ENCODE peak calls at places on chromosomes 11 and 22, in ten cellular contexts. One of them, this sample, is unnamed. For H3K36me3, the result is how much of the 10 kb centered on the place peaks cover.

GRCh38 chr11:67649634-67650540 is 643 bp downstream of the ACY3 start:
- DNase-seq in thoracic aorta: no peak
- DNase-seq in body of pancreas: peak
- DNase-seq in adrenal gland: no peak
- DNase-seq in heart right ventricle: no peak
- DNase-seq in adipocyte: no peak
- DNase-seq in psoas muscle: no peak
- DNase-seq in neural progenitor cell: no peak
- DNase-seq in IMR-90: no peak
- DNase-seq in heart left ventricle: no peak
- DNase-seq in this sample: no peak

GRCh38 chr11:65609236-65609635 is 4.8 kb downstream of the MAP3K11 start:
- DNase-seq in IMR-90: no peak
- DNase-seq in neural progenitor cell: no peak
- DNase-seq in thoracic aorta: no peak
- DNase-seq in body of pancreas: no peak
- DNase-seq in heart left ventricle: no peak
- DNase-seq in adrenal gland: no peak
- DNase-seq in psoas muscle: no peak
- DNase-seq in adipocyte: no peak
- DNase-seq in heart right ventricle: no peak
- DNase-seq in this sample: no peak

GRCh38 chr11:12539570-12539969 is 134.7 kb upstream of the TEAD1 start:
- DNase-seq in psoas muscle: no peak
- DNase-seq in heart left ventricle: no peak
- DNase-seq in body of pancreas: no peak
- DNase-seq in neural progenitor cell: no peak
- DNase-seq in adrenal gland: no peak
- DNase-seq in adipocyte: peak
- DNase-seq in IMR-90: peak
- DNase-seq in heart right ventricle: no peak
- DNase-seq in thoracic aorta: no peak
- DNase-seq in this sample: peak

GRCh38 chr11:76700177-76701100 is 29.9 kb upstream of the LRRC32 start:
- DNase-seq in body of pancreas: peak
- DNase-seq in adipocyte: peak
- DNase-seq in adrenal gland: peak
- DNase-seq in IMR-90: peak
- DNase-seq in neural progenitor cell: no peak
- DNase-seq in heart right ventricle: no peak
- DNase-seq in thoracic aorta: no peak
- DNase-seq in psoas muscle: peak
- DNase-seq in heart left ventricle: no peak
- DNase-seq in this sample: peak

GRCh38 chr11:124865181-124865901 is at the start of gene ROBO3:
- DNase-seq in body of pancreas: no peak
- DNase-seq in IMR-90: no peak
- DNase-seq in psoas muscle: no peak
- DNase-seq in adipocyte: no peak
- DNase-seq in heart left ventricle: peak
- DNase-seq in heart right ventricle: no peak
- DNase-seq in thoracic aorta: no peak
- DNase-seq in adrenal gland: no peak
- DNase-seq in neural progenitor cell: peak
- DNase-seq in this sample: no peak

GRCh38 chr11:19359425-19360000 is 118.8 kb upstream of the E2F8 start:
- DNase-seq in adipocyte: peak
- DNase-seq in psoas muscle: no peak
- DNase-seq in thoracic aorta: no peak
- DNase-seq in heart right ventricle: no peak
- DNase-seq in neural progenitor cell: no peak
- DNase-seq in adrenal gland: no peak
- DNase-seq in body of pancreas: no peak
- DNase-seq in IMR-90: peak
- DNase-seq in heart left ventricle: no peak
- DNase-seq in this sample: no peak

GRCh38 chr11:100581318-100581717 is 105.8 kb upstream of the ARHGAP42 start:
- DNase-seq in neural progenitor cell: no peak
- DNase-seq in adipocyte: no peak
- DNase-seq in IMR-90: no peak
- DNase-seq in adrenal gland: no peak
- DNase-seq in heart left ventricle: no peak
- DNase-seq in psoas muscle: peak
- DNase-seq in thoracic aorta: no peak
- DNase-seq in body of pancreas: no peak
- DNase-seq in heart right ventricle: no peak
- DNase-seq in this sample: no peak

GRCh38 chr11:111977141-111978027 is 40.2 kb downstream of the DIXDC1 start:
- DNase-seq in neural progenitor cell: peak
- DNase-seq in heart left ventricle: peak
- DNase-seq in body of pancreas: peak
- DNase-seq in IMR-90: no peak
- DNase-seq in adrenal gland: peak
- DNase-seq in adipocyte: peak
- DNase-seq in heart right ventricle: peak
- DNase-seq in thoracic aorta: peak
- DNase-seq in psoas muscle: peak
- DNase-seq in this sample: no peak

GRCh38 chr11:66012371-66012945 is 650 bp downstream of the CST6 start:
- DNase-seq in heart right ventricle: no peak
- DNase-seq in adipocyte: no peak
- DNase-seq in neural progenitor cell: no peak
- DNase-seq in adrenal gland: no peak
- DNase-seq in body of pancreas: no peak
- DNase-seq in heart left ventricle: no peak
- DNase-seq in psoas muscle: no peak
- DNase-seq in IMR-90: no peak
- DNase-seq in thoracic aorta: no peak
- DNase-seq in this sample: no peak

GRCh38 chr11:71474771-71475483 is 21.9 kb downstream of the NADSYN1 start:
- DNase-seq in body of pancreas: no peak
- DNase-seq in thoracic aorta: no peak
- DNase-seq in adipocyte: no peak
- DNase-seq in neural progenitor cell: no peak
- DNase-seq in IMR-90: no peak
- DNase-seq in adrenal gland: no peak
- DNase-seq in heart left ventricle: no peak
- DNase-seq in heart right ventricle: no peak
- DNase-seq in psoas muscle: no peak
- DNase-seq in this sample: no peak

GRCh38 chr11:71472357-71472885 is 19.4 kb downstream of the NADSYN1 start:
- DNase-seq in thoracic aorta: no peak
- DNase-seq in adrenal gland: no peak
- DNase-seq in heart left ventricle: no peak
- DNase-seq in body of pancreas: no peak
- DNase-seq in adipocyte: no peak
- DNase-seq in IMR-90: no peak
- DNase-seq in neural progenitor cell: no peak
- DNase-seq in psoas muscle: no peak
- DNase-seq in heart right ventricle: no peak
- DNase-seq in this sample: no peak

GRCh38 chr11:71474141-71474770 is 21.3 kb downstream of the NADSYN1 start:
- DNase-seq in heart left ventricle: no peak
- DNase-seq in psoas muscle: no peak
- DNase-seq in IMR-90: no peak
- DNase-seq in neural progenitor cell: no peak
- DNase-seq in thoracic aorta: no peak
- DNase-seq in adrenal gland: no peak
- DNase-seq in heart right ventricle: no peak
- DNase-seq in body of pancreas: no peak
- DNase-seq in adipocyte: no peak
- DNase-seq in this sample: no peak

GRCh38 chr11:71472941-71473792 is 20.2 kb downstream of the NADSYN1 start:
- DNase-seq in neural progenitor cell: no peak
- DNase-seq in heart right ventricle: no peak
- DNase-seq in adipocyte: no peak
- DNase-seq in IMR-90: no peak
- DNase-seq in body of pancreas: no peak
- DNase-seq in adrenal gland: no peak
- DNase-seq in psoas muscle: no peak
- DNase-seq in thoracic aorta: no peak
- DNase-seq in heart left ventricle: no peak
- DNase-seq in this sample: no peak

GRCh38 chr11:71473793-71474080 is 20.7 kb downstream of the NADSYN1 start:
- DNase-seq in IMR-90: no peak
- DNase-seq in heart right ventricle: no peak
- DNase-seq in thoracic aorta: no peak
- DNase-seq in adrenal gland: no peak
- DNase-seq in neural progenitor cell: no peak
- DNase-seq in heart left ventricle: no peak
- DNase-seq in adipocyte: no peak
- DNase-seq in psoas muscle: no peak
- DNase-seq in body of pancreas: no peak
- DNase-seq in this sample: no peak
- H3K36me3 ChIP-seq in IMR-90: half or more
- H3K36me3 ChIP-seq in heart right ventricle: half or more
- H3K36me3 ChIP-seq in thoracic aorta: half or more
- H3K36me3 ChIP-seq in adrenal gland: half or more
- H3K36me3 ChIP-seq in neural progenitor cell: under half
- H3K36me3 ChIP-seq in heart left ventricle: half or more
- H3K36me3 ChIP-seq in adipocyte: half or more
- H3K36me3 ChIP-seq in psoas muscle: half or more
- H3K36me3 ChIP-seq in body of pancreas: under half
- H3K36me3 ChIP-seq in this sample: under half

GRCh38 chr22:41523464-41524221 is 20.6 kb downstream of the POLR3H start:
- DNase-seq in neural progenitor cell: no peak
- DNase-seq in adipocyte: peak
- DNase-seq in heart right ventricle: peak
- DNase-seq in IMR-90: peak
- DNase-seq in adrenal gland: peak
- DNase-seq in heart left ventricle: peak
- DNase-seq in psoas muscle: peak
- DNase-seq in thoracic aorta: no peak
- DNase-seq in body of pancreas: peak
- DNase-seq in this sample: no peak

GRCh38 chr22:41522813-41523212 is 21.5 kb downstream of the POLR3H start:
- DNase-seq in thoracic aorta: no peak
- DNase-seq in body of pancreas: no peak
- DNase-seq in adipocyte: no peak
- DNase-seq in adrenal gland: no peak
- DNase-seq in psoas muscle: no peak
- DNase-seq in IMR-90: no peak
- DNase-seq in heart right ventricle: no peak
- DNase-seq in neural progenitor cell: no peak
- DNase-seq in heart left ventricle: no peak
- DNase-seq in this sample: no peak

GRCh38 chr22:41524809-41525449 is 19.3 kb downstream of the POLR3H start:
- DNase-seq in heart right ventricle: no peak
- DNase-seq in psoas muscle: peak
- DNase-seq in thoracic aorta: no peak
- DNase-seq in adrenal gland: no peak
- DNase-seq in IMR-90: no peak
- DNase-seq in neural progenitor cell: no peak
- DNase-seq in body of pancreas: no peak
- DNase-seq in heart left ventricle: no peak
- DNase-seq in adipocyte: no peak
- DNase-seq in this sample: no peak

GRCh38 chr22:41525450-41526225 is 18.6 kb downstream of the POLR3H start:
- DNase-seq in neural progenitor cell: no peak
- DNase-seq in heart left ventricle: no peak
- DNase-seq in IMR-90: no peak
- DNase-seq in psoas muscle: no peak
- DNase-seq in body of pancreas: no peak
- DNase-seq in thoracic aorta: no peak
- DNase-seq in adipocyte: no peak
- DNase-seq in heart right ventricle: no peak
- DNase-seq in adrenal gland: no peak
- DNase-seq in this sample: no peak

DNA sequence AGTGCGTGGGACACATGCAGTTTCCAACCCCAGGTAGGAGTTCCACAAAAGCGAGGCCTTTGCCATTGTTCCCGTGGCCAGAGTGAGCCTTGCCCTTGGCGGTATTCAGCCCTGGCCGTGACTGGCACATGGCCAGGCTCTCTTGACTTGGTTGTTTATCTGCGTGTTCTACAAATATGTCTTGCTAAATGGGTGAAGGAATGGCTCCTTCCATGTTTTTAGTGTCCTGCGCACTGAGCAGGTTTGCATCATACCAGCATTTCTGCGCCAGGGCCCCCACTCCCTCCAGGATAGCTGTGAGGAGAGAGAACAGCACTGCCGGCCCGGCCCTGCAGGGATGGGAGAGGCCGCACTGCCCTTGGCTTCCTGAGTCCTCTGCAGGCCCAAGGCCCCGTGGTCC is 20.0 kb downstream of the POLR3H start:
- DNase-seq in IMR-90: peak
- DNase-seq in neural progenitor cell: no peak
- DNase-seq in body of pancreas: peak
- DNase-seq in psoas muscle: peak
- DNase-seq in heart left ventricle: peak
- DNase-seq in adrenal gland: peak
- DNase-seq in heart right ventricle: peak
- DNase-seq in adipocyte: no peak
- DNase-seq in thoracic aorta: peak
- DNase-seq in this sample: no peak
- H3K36me3 ChIP-seq in IMR-90: half or more
- H3K36me3 ChIP-seq in neural progenitor cell: under half
- H3K36me3 ChIP-seq in body of pancreas: under half
- H3K36me3 ChIP-seq in psoas muscle: half or more
- H3K36me3 ChIP-seq in heart left ventricle: half or more
- H3K36me3 ChIP-seq in adrenal gland: half or more
- H3K36me3 ChIP-seq in heart right ventricle: half or more
- H3K36me3 ChIP-seq in adipocyte: half or more
- H3K36me3 ChIP-seq in thoracic aorta: under half
- H3K36me3 ChIP-seq in this sample: under half

DNA sequence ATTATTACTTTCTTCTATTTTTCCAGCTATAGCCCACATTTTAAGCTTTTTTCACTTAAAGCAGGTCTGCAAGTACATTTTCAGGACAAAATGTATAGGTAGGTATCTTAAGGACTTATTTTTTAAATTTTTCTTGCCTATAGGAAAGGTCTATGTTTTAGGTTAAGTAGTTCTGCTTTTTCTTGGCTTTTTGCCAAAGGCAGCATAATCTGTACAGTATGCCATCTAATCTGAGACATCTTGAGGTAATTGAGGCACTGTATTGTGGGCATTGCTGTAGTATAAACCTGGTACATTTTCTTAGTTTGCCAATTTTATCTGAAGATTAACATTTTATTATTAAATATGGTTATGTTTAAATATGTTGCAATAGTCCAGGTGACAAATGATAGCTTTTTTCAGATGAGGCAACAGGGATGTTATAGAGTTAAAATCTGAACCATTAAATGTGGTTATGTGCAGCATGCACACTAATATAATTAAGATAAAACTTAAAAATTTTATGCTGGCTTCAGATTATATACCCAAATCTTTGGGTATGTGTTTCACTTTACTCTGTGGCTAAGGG is 42.9 kb downstream of the QSER1 start:
- DNase-seq in psoas muscle: no peak
- DNase-seq in heart right ventricle: no peak
- DNase-seq in heart left ventricle: no peak
- DNase-seq in adipocyte: peak
- DNase-seq in neural progenitor cell: no peak
- DNase-seq in adrenal gland: no peak
- DNase-seq in thoracic aorta: no peak
- DNase-seq in body of pancreas: no peak
- DNase-seq in IMR-90: no peak
- DNase-seq in this sample: no peak
- H3K36me3 ChIP-seq in psoas muscle: half or more
- H3K36me3 ChIP-seq in heart right ventricle: half or more
- H3K36me3 ChIP-seq in heart left ventricle: under half
- H3K36me3 ChIP-seq in adipocyte: under half
- H3K36me3 ChIP-seq in neural progenitor cell: under half
- H3K36me3 ChIP-seq in adrenal gland: under half
- H3K36me3 ChIP-seq in thoracic aorta: under half
- H3K36me3 ChIP-seq in body of pancreas: under half
- H3K36me3 ChIP-seq in IMR-90: under half
- H3K36me3 ChIP-seq in this sample: under half

GRCh38 chr22:27886843-27887151 is 32.3 kb downstream of the PITPNB start:
- DNase-seq in heart left ventricle: no peak
- DNase-seq in thoracic aorta: no peak
- DNase-seq in neural progenitor cell: no peak
- DNase-seq in heart right ventricle: no peak
- DNase-seq in IMR-90: no peak
- DNase-seq in adrenal gland: no peak
- DNase-seq in body of pancreas: no peak
- DNase-seq in psoas muscle: no peak
- DNase-seq in adipocyte: no peak
- DNase-seq in this sample: no peak
- H3K36me3 ChIP-seq in heart left ventricle: under half
- H3K36me3 ChIP-seq in thoracic aorta: under half
- H3K36me3 ChIP-seq in neural progenitor cell: under half
- H3K36me3 ChIP-seq in heart right ventricle: half or more
- H3K36me3 ChIP-seq in IMR-90: under half
- H3K36me3 ChIP-seq in adrenal gland: under half
- H3K36me3 ChIP-seq in body of pancreas: under half
- H3K36me3 ChIP-seq in psoas muscle: half or more
- H3K36me3 ChIP-seq in adipocyte: half or more
- H3K36me3 ChIP-seq in this sample: under half

This sample was measured in BJ.